ENCODE peak calls at places on chromosomes 11 and 22, in six cellular contexts. H, R, Y, X, K and B are unnamed samples.

GRCh38 chr11:2095542-2095941 is 43.6 kb downstream of the IGF2 start:
- DNase-seq in H (no peak), R (no peak), Y (no peak), X (no peak), K (no peak), B (no peak)

GRCh38 chr11:18383388-18384156 is 10.8 kb upstream of the LDHA start:
- DNase-seq in H (peak), R (peak), Y (no peak), X (peak), K (peak), B (no peak)

GRCh38 chr11:134565343-134565891 is 153.4 kb upstream of the B3GAT1 start:
- DNase-seq in H (no peak), R (no peak), Y (no peak), X (no peak), K (no peak), B (no peak)

GRCh38 chr11:103920449-103920848 is 116.0 kb upstream of the DDI1 start:
- DNase-seq in H (no peak), R (no peak), Y (no peak), X (peak), K (peak), B (no peak)

GRCh38 chr11:726278-726915 is 20.4 kb downstream of the EPS8L2 start:
- DNase-seq in H (no peak), R (peak), Y (no peak), X (no peak), K (no peak), B (no peak)

GRCh38 chr22:32760815-32761214 is 40.7 kb upstream of the TIMP3 start:
- DNase-seq in H (no peak), R (no peak), Y (no peak), X (no peak), K (peak), B (no peak)

GRCh38 chr11:27471067-27471587 is 1.5 kb downstream of the LGR4 start:
- DNase-seq in H (no peak), R (peak), Y (no peak), X (no peak), K (peak), B (no peak)

GRCh38 chr11:131592734-131593133 is 222.3 kb downstream of the NTM start:
- DNase-seq in H (no peak), R (no peak), Y (no peak), X (no peak), K (no peak), B (no peak)

GRCh38 chr11:9367551-9367950 is 16.9 kb upstream of the IPO7 start:
- DNase-seq in H (no peak), R (no peak), Y (no peak), X (no peak), K (no peak), B (no peak)

GRCh38 chr11:86291466-86292262 is 10.4 kb upstream of the HIKESHI start:
- DNase-seq in H (no peak), R (peak), Y (no peak), X (peak), K (peak), B (no peak)

GRCh38 chr22:23070418-23071162 is at the start of gene GNAZ:
- DNase-seq in H (no peak), R (peak), Y (no peak), X (no peak), K (no peak), B (peak)